ENCODE peak calls at places on chromosomes 7 and 10, in eight cellular contexts. Y is sciatic nerve, O is A549, V is putamen, Q is type B pancreatic cell, H is fibroblast of lung, M is brain microvascular endothelial cell, Z is mesothelial cell of epicardium. U is an unnamed sample.

GRCh38 chr7:91082854-91083495 is 181.3 kb upstream of the FZD1 start:
- DNase-seq in H (peak; percentile 48), M (no peak), Y (no peak), Q (no peak), O (peak; percentile 25), Z (no peak), V (no peak), U (no peak)

GRCh38 chr10:116113721-116114501 is 159.1 kb downstream of the GFRA1 start:
- DNase-seq in Z (no peak), Y (no peak), O (peak; percentile 10), H (peak; percentile 96), Q (no peak), V (peak; percentile 24), M (peak; percentile 9), U (peak; percentile 31)

GRCh38 chr7:151081170-151082101 is 827 bp upstream of the FASTK start:
- DNase-seq in V (no peak), Q (no peak), M (no peak), Z (no peak), Y (peak; percentile 73), O (peak; percentile 46), H (peak; percentile 34), U (no peak)

GRCh38 chr7:158442260-158442659 is 145.4 kb downstream of the PTPRN2 start:
- DNase-seq in V (no peak), O (peak; percentile 43), Y (no peak), Z (no peak), Q (no peak), H (no peak), M (no peak), U (no peak)

GRCh38 chr7:149635561-149636329 is 137.6 kb downstream of the ZNF467 start:
- DNase-seq in Q (peak; percentile 39), Z (no peak), M (no peak), O (peak; percentile 79), V (no peak), H (no peak), Y (no peak), U (no peak)

GRCh38 chr7:106405697-106406141 is 120.9 kb upstream of the NAMPT start:
- DNase-seq in V (no peak), Q (no peak), Z (no peak), M (no peak), Y (no peak), O (no peak), H (no peak), U (no peak)

GRCh38 chr10:92405006-92405924 is 114.3 kb downstream of the MARCHF5 start:
- DNase-seq in V (no peak), O (no peak), Z (no peak), Q (no peak), Y (no peak), H (no peak), M (no peak), U (no peak)

GRCh38 chr10:48288661-48289060 is 14.2 kb upstream of the FRMPD2 start:
- DNase-seq in Y (no peak), Q (no peak), O (no peak), H (peak; percentile 44), M (no peak), Z (no peak), V (no peak), U (no peak)

GRCh38 chr10:70132098-70133029 is at the start of gene AIFM2:
- DNase-seq in H (peak; percentile 71), Y (peak; percentile 81), O (peak; percentile 83), Z (peak; percentile 48), V (no peak), Q (no peak), M (peak; percentile 40), U (peak; percentile 73)

GRCh38 chr10:25405871-25406270 is 231.1 kb downstream of the GPR158 start:
- DNase-seq in V (no peak), M (no peak), O (no peak), Q (no peak), H (peak; percentile 76), Z (no peak), Y (no peak), U (no peak)

GRCh38 chr7:11539853-11540252 is 292.1 kb downstream of the THSD7A start:
- DNase-seq in Y (no peak), V (no peak), O (no peak), Z (no peak), Q (no peak), M (no peak), H (peak; percentile 21), U (no peak)

GRCh38 chr7:4906682-4907081 is 23.2 kb upstream of the RADIL start:
- DNase-seq in Q (no peak), H (no peak), Y (no peak), Z (no peak), V (no peak), O (peak; percentile 37), M (no peak), U (no peak)

GRCh38 chr10:12406764-12407400 is 57.5 kb downstream of the CAMK1D start:
- DNase-seq in Z (no peak), H (no peak), Q (no peak), O (no peak), Y (peak; percentile 7), M (no peak), V (no peak), U (no peak)

GRCh38 chr7:1056006-1056784 is 11.8 kb downstream of the GPR146 start:
- DNase-seq in M (no peak), Z (no peak), O (no peak), H (no peak), V (no peak), Y (no peak), Q (no peak), U (no peak)

GRCh38 chr7:47217570-47218360 is 364.1 kb downstream of the TNS3 start:
- DNase-seq in Z (no peak), M (no peak), Q (no peak), O (no peak), Y (no peak), V (no peak), H (no peak), U (no peak)

GRCh38 chr10:62498271-62498670 is 124.1 kb downstream of the ZNF365 start:
- DNase-seq in Y (no peak), O (no peak), M (no peak), H (no peak), Q (no peak), Z (no peak), V (no peak), U (peak; percentile 97)

GRCh38 chr10:43695321-43695720 is 46.6 kb upstream of the ZNF32 start:
- DNase-seq in V (no peak), Q (no peak), H (no peak), Z (no peak), Y (no peak), O (no peak), M (no peak), U (no peak)

GRCh38 chr7:124171068-124171467 is 138.2 kb upstream of the TMEM229A start:
- DNase-seq in O (peak; percentile 14), M (peak; percentile 7), V (peak; percentile 60), Z (no peak), Q (no peak), H (no peak), Y (no peak), U (peak; percentile 27)

GRCh38 chr7:101085000-101085948 is at the start of gene TRIM56:
- DNase-seq in O (peak; percentile 84), Y (peak; percentile 88), Z (peak; percentile 56), V (peak; percentile 60), H (peak; percentile 77), M (peak; percentile 75), Q (peak; percentile 78), U (peak; percentile 68)

GRCh38 chr7:11082552-11083213 is 109.0 kb downstream of the PHF14 start:
- DNase-seq in M (no peak), H (peak; percentile 10), Z (no peak), V (no peak), O (peak; percentile 90), Q (no peak), Y (no peak), U (no peak)

GRCh38 chr10:774661-775244 is 85.3 kb upstream of the DIP2C start:
- DNase-seq in H (no peak), M (no peak), V (no peak), Z (no peak), Y (no peak), O (no peak), Q (no peak), U (no peak)

GRCh38 chr7:134327896-134328295 is 11.2 kb upstream of the SLC35B4 start:
- DNase-seq in M (peak; percentile 60), Z (no peak), O (peak; percentile 87), Y (no peak), H (peak; percentile 35), Q (no peak), V (peak; percentile 32), U (peak; percentile 49)

GRCh38 chr10:121654021-121654545 is 55.8 kb upstream of the FGFR2 start:
- DNase-seq in Z (no peak), V (no peak), M (no peak), Q (no peak), H (no peak), O (no peak), Y (no peak), U (no peak)

GRCh38 chr10:70588852-70589570 is 13.5 kb downstream of the PRF1 start:
- DNase-seq in Q (peak; percentile 24), V (no peak), Z (no peak), H (no peak), Y (no peak), O (no peak), M (no peak), U (no peak)

GRCh38 chr10:124156524-124157225 is 63.3 kb upstream of the CHST15 start:
- DNase-seq in Q (no peak), Z (no peak), M (no peak), V (no peak), Y (no peak), O (no peak), H (no peak), U (no peak)

GRCh38 chr7:87287738-87288341 is 57.6 kb upstream of the CROT start:
- DNase-seq in V (no peak), M (no peak), O (no peak), Y (no peak), H (no peak), Z (no peak), Q (no peak), U (no peak)

GRCh38 chr10:17062493-17063487 is 66.8 kb downstream of the CUBN start:
- DNase-seq in H (peak; percentile 94), V (no peak), Y (no peak), Q (no peak), Z (no peak), O (peak; percentile 83), M (peak; percentile 94), U (peak; percentile 52)

GRCh38 chr7:73831656-73832579 is 1.1 kb downstream of the CLDN4 start:
- DNase-seq in H (no peak), V (no peak), O (no peak), Y (no peak), Z (peak; percentile 64), Q (peak; percentile 81), M (no peak), U (no peak)